ENCODE peak calls at places on chromosomes 1 and 21, in six cellular contexts. W, P, T, D, L and Q are unnamed samples.

GRCh38 chr1:236862615-236863211 is 67.6 kb downstream of the MTR start:
- DNase-seq in W (no peak), P (no peak), T (no peak), D (no peak), L (no peak), Q (no peak)

GRCh38 chr1:11731719-11732283 is 4.1 kb upstream of the AGTRAP start:
- DNase-seq in W (no peak), P (no peak), T (no peak), D (peak; percentile 91), L (no peak), Q (no peak)

GRCh38 chr1:209516771-209517471 is 66.6 kb upstream of the CAMK1G start:
- DNase-seq in W (no peak), P (peak; percentile 2), T (no peak), D (no peak), L (no peak), Q (no peak)

GRCh38 chr1:26373281-26373680 is 731 bp upstream of the ZNF683 start:
- DNase-seq in W (no peak), P (no peak), T (no peak), D (no peak), L (no peak), Q (no peak)

GRCh38 chr1:49229555-49229954 is 452.9 kb upstream of the BEND5 start:
- DNase-seq in W (peak; percentile 36), P (no peak), T (no peak), D (no peak), L (no peak), Q (no peak)

GRCh38 chr1:55054396-55054795 is 15.0 kb downstream of the PCSK9 start:
- DNase-seq in W (no peak), P (no peak), T (no peak), D (peak; percentile 23), L (no peak), Q (no peak)

GRCh38 chr1:154081386-154082126 is 73.3 kb downstream of the NUP210L start:
- DNase-seq in W (no peak), P (no peak), T (no peak), D (no peak), L (no peak), Q (no peak)

GRCh38 chr21:40830836-40831235 is 16.1 kb downstream of the DSCAM start:
- DNase-seq in W (no peak), P (no peak), T (no peak), D (no peak), L (no peak), Q (no peak)

GRCh38 chr1:30232288-30232899 is 491.0 kb downstream of the MATN1 start:
- DNase-seq in W (peak; percentile 27), P (peak; percentile 11), T (no peak), D (peak; percentile 78), L (no peak), Q (peak; percentile 14)

GRCh38 chr1:1573843-1574720 is 581 bp downstream of the SSU72 start:
- DNase-seq in W (peak; percentile 67), P (peak; percentile 78), T (peak; percentile 58), D (peak; percentile 95), L (peak; percentile 84), Q (peak; percentile 58)

GRCh38 chr1:213987422-213987875 is 324 bp upstream of the PROX1 start:
- DNase-seq in W (peak; percentile 51), P (no peak), T (no peak), D (peak; percentile 90), L (no peak), Q (no peak)

GRCh38 chr1:95384570-95384969 is 150.6 kb downstream of the RWDD3 start:
- DNase-seq in W (peak; percentile 55), P (peak; percentile 51), T (peak; percentile 4), D (peak; percentile 41), L (peak; percentile 38), Q (no peak)

GRCh38 chr1:38083541-38083940 is 36.9 kb upstream of the POU3F1 start:
- DNase-seq in W (no peak), P (no peak), T (no peak), D (peak; percentile 69), L (no peak), Q (no peak)

GRCh38 chr1:86708923-86709322 is 4.5 kb downstream of the SH3GLB1 start:
- DNase-seq in W (no peak), P (no peak), T (peak; percentile 26), D (no peak), L (no peak), Q (no peak)

GRCh38 chr21:33327792-33328433 is 3.1 kb downstream of the IFNAR1 start:
- DNase-seq in W (no peak), P (no peak), T (no peak), D (no peak), L (no peak), Q (no peak)

GRCh38 chr1:161962094-161962887 is 61.4 kb downstream of the OLFML2B start:
- DNase-seq in W (no peak), P (no peak), T (peak; percentile 93), D (no peak), L (no peak), Q (peak; percentile 54)

GRCh38 chr1:198517623-198518022 is 22.9 kb downstream of the ATP6V1G3 start:
- DNase-seq in W (no peak), P (no peak), T (no peak), D (no peak), L (no peak), Q (no peak)

GRCh38 chr1:230568008-230568407 is 74.3 kb upstream of the COG2 start:
- DNase-seq in W (peak; percentile 52), P (peak; percentile 14), T (peak; percentile 42), D (peak; percentile 35), L (no peak), Q (peak; percentile 50)

GRCh38 chr1:162192323-162192678 is 122.8 kb downstream of the NOS1AP start:
- DNase-seq in W (no peak), P (no peak), T (no peak), D (no peak), L (no peak), Q (no peak)

GRCh38 chr1:227937531-227938145 is 10.1 kb downstream of the WNT9A start:
- DNase-seq in W (no peak), P (no peak), T (no peak), D (peak; percentile 15), L (no peak), Q (no peak)

GRCh38 chr1:179925302-179925701 is 29.3 kb upstream of the CEP350 start:
- DNase-seq in W (no peak), P (no peak), T (no peak), D (no peak), L (no peak), Q (no peak)